ENCODE peak calls at places on chromosomes 7 and 10, in five cellular contexts. One of them, this sample, is unnamed. For H3K4me1, the result is how much of the 10 kb centered on the place peaks cover.

GRCh38 chr7:47520408-47520807 is 61.5 kb downstream of the TNS3 start:
- DNase-seq in ovary: peak
- DNase-seq in DND-41: no peak
- DNase-seq in body of pancreas: no peak
- DNase-seq in hepatocyte: no peak
- DNase-seq in this sample: no peak

GRCh38 chr10:24462340-24462739 is 253.4 kb downstream of the KIAA1217 start:
- DNase-seq in ovary: no peak
- DNase-seq in DND-41: no peak
- DNase-seq in body of pancreas: no peak
- DNase-seq in hepatocyte: no peak
- DNase-seq in this sample: no peak

GRCh38 chr10:37638569-37638968 is 218.8 kb downstream of the ZNF248 start:
- DNase-seq in ovary: no peak
- DNase-seq in DND-41: no peak
- DNase-seq in body of pancreas: no peak
- DNase-seq in hepatocyte: no peak
- DNase-seq in this sample: no peak

GRCh38 chr7:26500749-26501352 is 209.2 kb downstream of the SNX10 start:
- DNase-seq in ovary: no peak
- DNase-seq in DND-41: no peak
- DNase-seq in body of pancreas: no peak
- DNase-seq in hepatocyte: peak
- DNase-seq in this sample: peak

GRCh38 chr10:78149193-78149592 is 115.5 kb downstream of the RPS24 start:
- DNase-seq in ovary: no peak
- DNase-seq in DND-41: no peak
- DNase-seq in body of pancreas: no peak
- DNase-seq in hepatocyte: no peak
- DNase-seq in this sample: no peak

GRCh38 chr7:116561697-116562483 is 37.1 kb downstream of the CAV1 start:
- DNase-seq in ovary: no peak
- DNase-seq in DND-41: no peak
- DNase-seq in body of pancreas: no peak
- DNase-seq in hepatocyte: no peak
- DNase-seq in this sample: no peak

GRCh38 chr7:28921822-28922221 is 36.3 kb downstream of the TRIL start:
- DNase-seq in ovary: no peak
- DNase-seq in DND-41: peak
- DNase-seq in body of pancreas: peak
- DNase-seq in hepatocyte: peak
- DNase-seq in this sample: peak

GRCh38 chr7:121824276-121824675 is 48.7 kb upstream of the PTPRZ1 start:
- DNase-seq in ovary: no peak
- DNase-seq in DND-41: no peak
- DNase-seq in body of pancreas: no peak
- DNase-seq in hepatocyte: no peak
- DNase-seq in this sample: no peak

GRCh38 chr10:94211187-94211529 is 151.6 kb downstream of the NOC3L start:
- DNase-seq in ovary: no peak
- DNase-seq in DND-41: no peak
- DNase-seq in body of pancreas: no peak
- DNase-seq in hepatocyte: no peak
- DNase-seq in this sample: no peak

GRCh38 chr7:150337659-150338081 is 3.8 kb downstream of the RARRES2 start:
- DNase-seq in ovary: no peak
- DNase-seq in DND-41: no peak
- DNase-seq in body of pancreas: peak
- DNase-seq in hepatocyte: no peak
- DNase-seq in this sample: no peak

GRCh38 chr7:150340024-150340749 is 1.2 kb downstream of the RARRES2 start:
- DNase-seq in ovary: peak
- DNase-seq in DND-41: no peak
- DNase-seq in body of pancreas: peak
- DNase-seq in hepatocyte: peak
- DNase-seq in this sample: no peak

GRCh38 chr7:150338166-150338829 is 3.1 kb downstream of the RARRES2 start:
- DNase-seq in ovary: no peak
- DNase-seq in DND-41: no peak
- DNase-seq in body of pancreas: no peak
- DNase-seq in hepatocyte: no peak
- DNase-seq in this sample: no peak

GRCh38 chr7:150340875-150341262 is 560 bp downstream of the RARRES2 start:
- DNase-seq in ovary: no peak
- DNase-seq in DND-41: no peak
- DNase-seq in body of pancreas: no peak
- DNase-seq in hepatocyte: no peak
- DNase-seq in this sample: no peak

DNA sequence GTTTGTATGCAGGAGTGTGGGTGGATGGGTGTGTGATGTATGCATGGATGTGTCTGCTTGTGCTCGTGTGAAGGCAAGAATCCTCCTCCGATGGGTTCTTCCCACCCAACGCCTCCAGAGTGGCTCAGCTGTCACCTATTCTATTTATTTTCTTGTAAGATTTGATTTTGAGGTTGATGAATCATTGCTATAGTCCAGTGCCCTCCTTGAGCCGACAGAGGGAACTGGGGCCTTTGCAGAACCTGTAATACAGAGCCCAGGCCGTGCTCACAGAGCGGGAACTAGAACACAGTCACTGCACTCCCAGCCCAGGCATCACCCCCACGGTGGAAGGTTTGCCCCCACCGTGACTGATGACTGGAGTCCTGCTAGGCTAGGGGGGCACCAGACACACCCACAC is 2.1 kb downstream of the RARRES2 start:
- DNase-seq in ovary: no peak
- DNase-seq in DND-41: no peak
- DNase-seq in body of pancreas: no peak
- DNase-seq in hepatocyte: no peak
- DNase-seq in this sample: no peak
- H3K4me1 ChIP-seq in ovary: under half
- H3K4me1 ChIP-seq in DND-41: under half
- H3K4me1 ChIP-seq in body of pancreas: half or more
- H3K4me1 ChIP-seq in hepatocyte: under half
- H3K4me1 ChIP-seq in this sample: under half

GRCh38 chr10:101653536-101653935 is 41.4 kb downstream of the FBXW4 start:
- DNase-seq in ovary: no peak
- DNase-seq in DND-41: no peak
- DNase-seq in body of pancreas: no peak
- DNase-seq in hepatocyte: no peak
- DNase-seq in this sample: no peak
- TF ChIP-seq CTCF in ovary: no peak
- TF ChIP-seq CTCF in DND-41: no peak
- TF ChIP-seq CTCF in body of pancreas: no peak
- TF ChIP-seq CTCF in hepatocyte: no peak
- TF ChIP-seq CTCF in this sample: no peak

GRCh38 chr10:68154211-68154497 is 44.9 kb downstream of the MYPN start:
- DNase-seq in ovary: peak
- DNase-seq in DND-41: no peak
- DNase-seq in body of pancreas: peak
- DNase-seq in hepatocyte: no peak
- DNase-seq in this sample: no peak

GRCh38 chr10:68153473-68154210 is 44.4 kb downstream of the MYPN start:
- DNase-seq in ovary: peak
- DNase-seq in DND-41: no peak
- DNase-seq in body of pancreas: peak
- DNase-seq in hepatocyte: peak
- DNase-seq in this sample: no peak

GRCh38 chr10:68155615-68156205 is 46.4 kb downstream of the MYPN start:
- DNase-seq in ovary: no peak
- DNase-seq in DND-41: no peak
- DNase-seq in body of pancreas: no peak
- DNase-seq in hepatocyte: no peak
- DNase-seq in this sample: no peak

GRCh38 chr10:68156373-68157185 is 47.3 kb downstream of the MYPN start:
- DNase-seq in ovary: peak
- DNase-seq in DND-41: peak
- DNase-seq in body of pancreas: peak
- DNase-seq in hepatocyte: peak
- DNase-seq in this sample: peak

GRCh38 chr10:68151453-68151852 is 42.2 kb downstream of the MYPN start:
- DNase-seq in ovary: no peak
- DNase-seq in DND-41: no peak
- DNase-seq in body of pancreas: no peak
- DNase-seq in hepatocyte: no peak
- DNase-seq in this sample: no peak
- H3K4me1 ChIP-seq in ovary: under half
- H3K4me1 ChIP-seq in DND-41: under half
- H3K4me1 ChIP-seq in body of pancreas: under half
- H3K4me1 ChIP-seq in hepatocyte: under half
- H3K4me1 ChIP-seq in this sample: under half

GRCh38 chr7:141335164-141335563 is 216.0 kb upstream of the AGK start:
- DNase-seq in ovary: no peak
- DNase-seq in DND-41: no peak
- DNase-seq in body of pancreas: no peak
- DNase-seq in hepatocyte: no peak
- DNase-seq in this sample: no peak
- TF ChIP-seq CTCF in ovary: no peak
- TF ChIP-seq CTCF in DND-41: no peak
- TF ChIP-seq CTCF in body of pancreas: no peak
- TF ChIP-seq CTCF in hepatocyte: no peak
- TF ChIP-seq CTCF in this sample: no peak